ENCODE peak calls at places on chromosomes 13 and 19, in nine cellular contexts. One of them, this sample, is unnamed.

GRCh38 chr13:51643114-51643881 is 59.0 kb downstream of the WDFY2 start:
- DNase-seq in heart left ventricle: no peak
- DNase-seq in progenitor cell of endocrine pancreas: no peak
- DNase-seq in NCI-H69: peak
- DNase-seq in GM23248: peak
- DNase-seq in thoracic aorta: no peak
- DNase-seq in AG04450: peak
- DNase-seq in astrocyte of the hippocampus: peak
- DNase-seq in stromal cell of bone marrow: peak
- DNase-seq in this sample: no peak

GRCh38 chr13:114015608-114016295 is 41.9 kb upstream of the C13orf46 start:
- DNase-seq in heart left ventricle: no peak
- DNase-seq in progenitor cell of endocrine pancreas: no peak
- DNase-seq in NCI-H69: no peak
- DNase-seq in GM23248: peak
- DNase-seq in thoracic aorta: no peak
- DNase-seq in AG04450: no peak
- DNase-seq in astrocyte of the hippocampus: no peak
- DNase-seq in stromal cell of bone marrow: peak
- DNase-seq in this sample: peak

GRCh38 chr19:10044390-10044789 is 31.1 kb downstream of the RDH8 start:
- DNase-seq in heart left ventricle: no peak
- DNase-seq in progenitor cell of endocrine pancreas: no peak
- DNase-seq in NCI-H69: no peak
- DNase-seq in GM23248: no peak
- DNase-seq in thoracic aorta: no peak
- DNase-seq in AG04450: no peak
- DNase-seq in astrocyte of the hippocampus: no peak
- DNase-seq in stromal cell of bone marrow: no peak
- DNase-seq in this sample: no peak

GRCh38 chr13:23020246-23020843 is 160.4 kb upstream of the SGCG start:
- DNase-seq in heart left ventricle: peak
- DNase-seq in progenitor cell of endocrine pancreas: peak
- DNase-seq in NCI-H69: peak
- DNase-seq in GM23248: peak
- DNase-seq in thoracic aorta: no peak
- DNase-seq in AG04450: no peak
- DNase-seq in astrocyte of the hippocampus: peak
- DNase-seq in stromal cell of bone marrow: peak
- DNase-seq in this sample: no peak

GRCh38 chr19:2253106-2254051 is 2.8 kb downstream of the JSRP1 start:
- DNase-seq in heart left ventricle: no peak
- DNase-seq in progenitor cell of endocrine pancreas: no peak
- DNase-seq in NCI-H69: peak
- DNase-seq in GM23248: no peak
- DNase-seq in thoracic aorta: no peak
- DNase-seq in AG04450: no peak
- DNase-seq in astrocyte of the hippocampus: peak
- DNase-seq in stromal cell of bone marrow: no peak
- DNase-seq in this sample: no peak

GRCh38 chr19:46963093-46963734 is 56.4 kb upstream of the NPAS1 start:
- DNase-seq in heart left ventricle: no peak
- DNase-seq in progenitor cell of endocrine pancreas: no peak
- DNase-seq in NCI-H69: no peak
- DNase-seq in GM23248: peak
- DNase-seq in thoracic aorta: no peak
- DNase-seq in AG04450: peak
- DNase-seq in astrocyte of the hippocampus: peak
- DNase-seq in stromal cell of bone marrow: peak
- DNase-seq in this sample: no peak

GRCh38 chr13:114279770-114280169 is 1.6 kb upstream of the UPF3A start:
- DNase-seq in heart left ventricle: no peak
- DNase-seq in progenitor cell of endocrine pancreas: no peak
- DNase-seq in NCI-H69: peak
- DNase-seq in GM23248: no peak
- DNase-seq in thoracic aorta: no peak
- DNase-seq in AG04450: no peak
- DNase-seq in astrocyte of the hippocampus: no peak
- DNase-seq in stromal cell of bone marrow: no peak
- DNase-seq in this sample: no peak

GRCh38 chr13:101514695-101515275 is 62.3 kb downstream of the ITGBL1 start:
- DNase-seq in heart left ventricle: peak
- DNase-seq in progenitor cell of endocrine pancreas: no peak
- DNase-seq in NCI-H69: peak
- DNase-seq in GM23248: peak
- DNase-seq in thoracic aorta: no peak
- DNase-seq in AG04450: peak
- DNase-seq in astrocyte of the hippocampus: peak
- DNase-seq in stromal cell of bone marrow: no peak
- DNase-seq in this sample: no peak

GRCh38 chr13:36475468-36475867 is 43.2 kb downstream of the CCNA1 start:
- DNase-seq in heart left ventricle: no peak
- DNase-seq in progenitor cell of endocrine pancreas: no peak
- DNase-seq in NCI-H69: peak
- DNase-seq in GM23248: no peak
- DNase-seq in thoracic aorta: no peak
- DNase-seq in AG04450: no peak
- DNase-seq in astrocyte of the hippocampus: peak
- DNase-seq in stromal cell of bone marrow: no peak
- DNase-seq in this sample: no peak

GRCh38 chr19:1650627-1651009 is 1.8 kb downstream of the TCF3 start:
- DNase-seq in heart left ventricle: no peak
- DNase-seq in progenitor cell of endocrine pancreas: no peak
- DNase-seq in NCI-H69: peak
- DNase-seq in GM23248: peak
- DNase-seq in thoracic aorta: no peak
- DNase-seq in AG04450: no peak
- DNase-seq in astrocyte of the hippocampus: peak
- DNase-seq in stromal cell of bone marrow: no peak
- DNase-seq in this sample: no peak

GRCh38 chr13:72696590-72696989 is 30.8 kb downstream of the MZT1 start:
- DNase-seq in heart left ventricle: no peak
- DNase-seq in progenitor cell of endocrine pancreas: no peak
- DNase-seq in NCI-H69: peak
- DNase-seq in GM23248: peak
- DNase-seq in thoracic aorta: no peak
- DNase-seq in AG04450: no peak
- DNase-seq in astrocyte of the hippocampus: peak
- DNase-seq in stromal cell of bone marrow: peak
- DNase-seq in this sample: no peak

GRCh38 chr13:40047322-40047771 is 391.9 kb downstream of the COG6 start:
- DNase-seq in heart left ventricle: no peak
- DNase-seq in progenitor cell of endocrine pancreas: no peak
- DNase-seq in NCI-H69: no peak
- DNase-seq in GM23248: no peak
- DNase-seq in thoracic aorta: no peak
- DNase-seq in AG04450: no peak
- DNase-seq in astrocyte of the hippocampus: no peak
- DNase-seq in stromal cell of bone marrow: no peak
- DNase-seq in this sample: no peak

GRCh38 chr19:55283548-55284393 is at the start of gene BRSK1:
- DNase-seq in heart left ventricle: peak
- DNase-seq in progenitor cell of endocrine pancreas: peak
- DNase-seq in NCI-H69: peak
- DNase-seq in GM23248: peak
- DNase-seq in thoracic aorta: no peak
- DNase-seq in AG04450: no peak
- DNase-seq in astrocyte of the hippocampus: peak
- DNase-seq in stromal cell of bone marrow: no peak
- DNase-seq in this sample: no peak

GRCh38 chr19:17948474-17948966 is 15.7 kb downstream of the CCDC124 start:
- DNase-seq in heart left ventricle: no peak
- DNase-seq in progenitor cell of endocrine pancreas: no peak
- DNase-seq in NCI-H69: no peak
- DNase-seq in GM23248: peak
- DNase-seq in thoracic aorta: no peak
- DNase-seq in AG04450: no peak
- DNase-seq in astrocyte of the hippocampus: no peak
- DNase-seq in stromal cell of bone marrow: no peak
- DNase-seq in this sample: no peak

GRCh38 chr19:48926909-48927308 is 6.6 kb upstream of the DHDH start:
- DNase-seq in heart left ventricle: peak
- DNase-seq in progenitor cell of endocrine pancreas: no peak
- DNase-seq in NCI-H69: peak
- DNase-seq in GM23248: peak
- DNase-seq in thoracic aorta: peak
- DNase-seq in AG04450: peak
- DNase-seq in astrocyte of the hippocampus: peak
- DNase-seq in stromal cell of bone marrow: peak
- DNase-seq in this sample: peak

GRCh38 chr19:35204799-35205732 is 23.5 kb downstream of the FAM187B start:
- DNase-seq in heart left ventricle: no peak
- DNase-seq in progenitor cell of endocrine pancreas: no peak
- DNase-seq in NCI-H69: no peak
- DNase-seq in GM23248: no peak
- DNase-seq in thoracic aorta: no peak
- DNase-seq in AG04450: no peak
- DNase-seq in astrocyte of the hippocampus: no peak
- DNase-seq in stromal cell of bone marrow: no peak
- DNase-seq in this sample: no peak

GRCh38 chr13:101490400-101491015 is 38.0 kb downstream of the ITGBL1 start:
- DNase-seq in heart left ventricle: no peak
- DNase-seq in progenitor cell of endocrine pancreas: no peak
- DNase-seq in NCI-H69: no peak
- DNase-seq in GM23248: peak
- DNase-seq in thoracic aorta: no peak
- DNase-seq in AG04450: no peak
- DNase-seq in astrocyte of the hippocampus: no peak
- DNase-seq in stromal cell of bone marrow: no peak
- DNase-seq in this sample: no peak

GRCh38 chr19:45863840-45864628 is at the start of gene FOXA3:
- DNase-seq in heart left ventricle: no peak
- DNase-seq in progenitor cell of endocrine pancreas: peak
- DNase-seq in NCI-H69: peak
- DNase-seq in GM23248: peak
- DNase-seq in thoracic aorta: no peak
- DNase-seq in AG04450: no peak
- DNase-seq in astrocyte of the hippocampus: peak
- DNase-seq in stromal cell of bone marrow: no peak
- DNase-seq in this sample: peak